ENCODE peak calls at places on chromosomes 7 and 10, in four cellular contexts. One of them, this sample, is unnamed.

GRCh38 chr10:17984563-17984962 is 32.8 kb downstream of the SLC39A12 start:
- DNase-seq in neuronal stem cell: no peak
- DNase-seq in stomach: no peak
- DNase-seq in foreskin fibroblast: no peak
- DNase-seq in this sample: no peak

GRCh38 chr7:70177166-70177565 is 578.9 kb downstream of the AUTS2 start:
- DNase-seq in neuronal stem cell: no peak
- DNase-seq in stomach: no peak
- DNase-seq in foreskin fibroblast: peak
- DNase-seq in this sample: peak

GRCh38 chr10:24873281-24873683 is 79.1 kb downstream of the PRTFDC1 start:
- DNase-seq in neuronal stem cell: no peak
- DNase-seq in stomach: no peak
- DNase-seq in foreskin fibroblast: peak
- DNase-seq in this sample: no peak

GRCh38 chr10:132807621-132808049 is 21.7 kb upstream of the NKX6-2 start:
- DNase-seq in neuronal stem cell: no peak
- DNase-seq in stomach: no peak
- DNase-seq in foreskin fibroblast: no peak
- DNase-seq in this sample: no peak

GRCh38 chr10:103659674-103660363 is 166.3 kb downstream of the NEURL1 start:
- DNase-seq in neuronal stem cell: no peak
- DNase-seq in stomach: peak
- DNase-seq in foreskin fibroblast: peak
- DNase-seq in this sample: peak

GRCh38 chr7:28332031-28332430 is 80.3 kb upstream of the CREB5 start:
- DNase-seq in neuronal stem cell: no peak
- DNase-seq in stomach: no peak
- DNase-seq in foreskin fibroblast: no peak
- DNase-seq in this sample: no peak

GRCh38 chr10:23280420-23281043 is 64.1 kb downstream of the C10orf67 start:
- DNase-seq in neuronal stem cell: peak
- DNase-seq in stomach: no peak
- DNase-seq in foreskin fibroblast: no peak
- DNase-seq in this sample: peak

GRCh38 chr10:3955493-3955892 is 170.5 kb upstream of the KLF6 start:
- DNase-seq in neuronal stem cell: peak
- DNase-seq in stomach: no peak
- DNase-seq in foreskin fibroblast: no peak
- DNase-seq in this sample: no peak

GRCh38 chr7:127927339-127927679 is 103.9 kb downstream of the LRRC4 start:
- DNase-seq in neuronal stem cell: no peak
- DNase-seq in stomach: peak
- DNase-seq in foreskin fibroblast: no peak
- DNase-seq in this sample: no peak

GRCh38 chr7:130893441-130893894 is 159.5 kb upstream of the KLF14 start:
- DNase-seq in neuronal stem cell: no peak
- DNase-seq in stomach: no peak
- DNase-seq in foreskin fibroblast: no peak
- DNase-seq in this sample: no peak

GRCh38 chr10:96720422-96721206 is at the start of gene PIK3AP1:
- DNase-seq in neuronal stem cell: peak
- DNase-seq in stomach: peak
- DNase-seq in foreskin fibroblast: no peak
- DNase-seq in this sample: peak

GRCh38 chr10:26697163-26697921 is at the start of gene PDSS1:
- DNase-seq in neuronal stem cell: peak
- DNase-seq in stomach: peak
- DNase-seq in foreskin fibroblast: peak
- DNase-seq in this sample: peak

GRCh38 chr10:26698909-26699308 is 1.4 kb downstream of the PDSS1 start:
- DNase-seq in neuronal stem cell: no peak
- DNase-seq in stomach: no peak
- DNase-seq in foreskin fibroblast: no peak
- DNase-seq in this sample: no peak

GRCh38 chr10:26700884-26701630 is 3.6 kb downstream of the PDSS1 start:
- DNase-seq in neuronal stem cell: no peak
- DNase-seq in stomach: no peak
- DNase-seq in foreskin fibroblast: no peak
- DNase-seq in this sample: no peak

GRCh38 chr10:26697922-26698608 is 564 bp downstream of the PDSS1 start:
- DNase-seq in neuronal stem cell: no peak
- DNase-seq in stomach: no peak
- DNase-seq in foreskin fibroblast: no peak
- DNase-seq in this sample: no peak

DNA sequence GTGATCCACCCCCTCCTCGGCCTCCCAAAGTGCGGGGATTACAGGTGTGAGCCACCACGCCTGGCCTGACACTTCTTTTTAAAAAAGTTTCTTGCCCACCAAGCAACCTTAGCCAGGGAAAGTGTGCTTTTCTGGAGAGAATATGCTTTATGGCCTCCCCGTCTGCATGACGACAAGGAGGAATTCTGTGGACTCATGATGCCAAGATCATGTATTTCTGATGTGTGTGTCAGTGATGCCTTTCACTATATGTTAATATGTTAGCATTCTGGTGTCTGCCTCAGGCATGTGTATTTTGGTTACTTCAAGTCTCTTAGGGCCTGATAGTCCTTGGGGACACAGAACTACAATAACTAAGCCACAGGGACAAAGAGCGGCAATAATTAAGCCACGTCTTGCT is 2.1 kb downstream of the PDSS1 start:
- DNase-seq in neuronal stem cell: no peak
- DNase-seq in stomach: no peak
- DNase-seq in foreskin fibroblast: no peak
- DNase-seq in this sample: no peak
- H3K4me3 ChIP-seq in neuronal stem cell: no peak
- H3K4me3 ChIP-seq in stomach: no peak
- H3K4me3 ChIP-seq in foreskin fibroblast: no peak
- H3K4me3 ChIP-seq in this sample: no peak

DNA sequence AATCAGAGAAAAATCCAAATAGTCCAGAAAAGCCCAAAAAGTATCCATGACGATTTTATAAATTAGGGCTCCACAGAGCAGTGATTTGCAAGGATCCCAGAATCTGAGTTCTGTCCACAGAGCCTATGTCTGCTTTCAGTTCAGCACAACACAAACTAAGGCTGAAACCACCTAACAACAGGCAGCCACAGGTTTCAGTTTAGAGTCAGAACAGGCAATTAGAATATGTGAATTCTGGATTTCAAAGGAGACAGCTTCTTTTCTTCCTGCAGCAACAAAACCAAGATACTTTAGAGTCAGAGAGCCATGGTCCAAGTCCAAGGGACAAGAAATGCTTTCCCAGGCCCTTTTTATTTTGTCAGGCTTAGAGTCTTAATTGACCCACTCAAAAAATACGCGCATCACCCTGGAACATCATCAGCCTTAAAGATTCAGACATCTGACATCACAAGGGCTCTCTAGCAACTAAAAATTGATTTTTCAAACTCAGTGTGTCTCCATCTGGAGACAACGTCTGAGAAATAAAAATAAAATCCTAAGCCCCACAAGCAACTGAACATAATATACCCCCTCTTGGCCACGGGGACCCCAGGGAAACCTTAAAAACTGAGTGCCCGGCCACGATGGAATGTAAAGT is 23.7 kb downstream of the IFIT3 start:
- DNase-seq in neuronal stem cell: no peak
- DNase-seq in stomach: no peak
- DNase-seq in foreskin fibroblast: no peak
- DNase-seq in this sample: no peak
- H3K4me3 ChIP-seq in neuronal stem cell: no peak
- H3K4me3 ChIP-seq in stomach: no peak
- H3K4me3 ChIP-seq in foreskin fibroblast: no peak
- H3K4me3 ChIP-seq in this sample: no peak

GRCh38 chr10:1309237-1309968 is 253.2 kb downstream of the WDR37 start:
- DNase-seq in neuronal stem cell: no peak
- DNase-seq in stomach: no peak
- DNase-seq in foreskin fibroblast: no peak
- DNase-seq in this sample: no peak

GRCh38 chr10:1309969-1310789 is 254.0 kb downstream of the WDR37 start:
- DNase-seq in neuronal stem cell: no peak
- DNase-seq in stomach: no peak
- DNase-seq in foreskin fibroblast: no peak
- DNase-seq in this sample: no peak

GRCh38 chr10:1311707-1312106 is 255.5 kb downstream of the WDR37 start:
- DNase-seq in neuronal stem cell: no peak
- DNase-seq in stomach: no peak
- DNase-seq in foreskin fibroblast: no peak
- DNase-seq in this sample: no peak

GRCh38 chr10:1308415-1308814 is 252.2 kb downstream of the WDR37 start:
- DNase-seq in neuronal stem cell: no peak
- DNase-seq in stomach: no peak
- DNase-seq in foreskin fibroblast: no peak
- DNase-seq in this sample: no peak
- H3K4me3 ChIP-seq in neuronal stem cell: no peak
- H3K4me3 ChIP-seq in stomach: no peak
- H3K4me3 ChIP-seq in foreskin fibroblast: no peak
- H3K4me3 ChIP-seq in this sample: no peak

DNA sequence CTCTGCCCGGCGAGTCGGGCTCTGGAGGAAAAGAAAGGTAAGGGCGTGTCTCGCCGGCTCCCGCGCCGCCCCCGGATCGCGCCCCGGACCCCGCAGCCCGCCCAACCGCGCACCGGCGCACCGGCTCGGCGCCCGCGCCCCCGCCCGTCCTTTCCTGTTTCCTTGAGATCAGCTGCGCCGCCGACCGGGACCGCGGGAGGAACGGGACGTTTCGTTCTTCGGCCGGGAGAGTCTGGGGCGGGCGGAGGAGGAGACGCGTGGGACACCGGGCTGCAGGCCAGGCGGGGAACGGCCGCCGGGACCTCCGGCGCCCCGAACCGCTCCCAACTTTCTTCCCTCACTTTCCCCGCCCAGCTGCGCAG is 493 bp downstream of the EGFR start:
- DNase-seq in neuronal stem cell: peak
- DNase-seq in stomach: peak
- DNase-seq in foreskin fibroblast: no peak
- DNase-seq in this sample: no peak
- H3K4me3 ChIP-seq in neuronal stem cell: peak
- H3K4me3 ChIP-seq in stomach: peak
- H3K4me3 ChIP-seq in foreskin fibroblast: peak
- H3K4me3 ChIP-seq in this sample: no peak

DNA sequence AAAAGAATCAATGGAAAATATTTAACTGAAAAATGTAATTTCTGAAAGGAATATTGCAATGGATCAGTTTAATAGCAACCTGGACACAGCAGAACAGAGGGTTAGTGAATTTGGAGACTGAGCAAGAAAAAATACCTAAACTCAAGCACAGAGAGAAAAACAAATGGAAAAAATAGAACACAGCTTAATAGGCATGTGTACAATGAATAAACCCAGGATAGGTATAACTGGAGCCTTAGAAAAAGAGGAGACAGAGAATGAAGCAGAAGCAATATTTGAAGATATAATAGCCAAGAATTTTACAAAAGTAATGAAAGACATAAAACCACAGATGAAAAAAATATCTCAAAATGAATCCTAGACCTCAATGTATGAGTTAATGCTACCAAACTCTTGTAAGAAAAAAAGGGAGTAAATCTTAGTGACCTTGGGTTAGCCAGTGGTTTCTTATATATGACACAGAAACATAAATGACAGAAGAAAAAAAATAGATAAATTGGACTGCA is 2.9 kb upstream of the DNAJC1 start:
- DNase-seq in neuronal stem cell: no peak
- DNase-seq in stomach: no peak
- DNase-seq in foreskin fibroblast: no peak
- DNase-seq in this sample: no peak
- H3K4me3 ChIP-seq in neuronal stem cell: no peak
- H3K4me3 ChIP-seq in stomach: no peak
- H3K4me3 ChIP-seq in foreskin fibroblast: no peak
- H3K4me3 ChIP-seq in this sample: no peak

This sample was measured in Jurkat, Clone E6-1.